ENCODE peak calls at places on chromosome 2, in six cellular contexts. Z is stomach, L is suprapubic skin, N is HCT116, S is HepG2, R is prostate gland. J is an unnamed sample.
A peak's percentile ranks its signal among the peaks of the same experiment; 100 is the strongest.

GRCh38 chr2:176163655-176164021 is 6.5 kb downstream of the HOXD3 start:
- DNase-seq in Z (no peak), L (no peak), N (no peak), S (no peak), R (no peak), J (no peak)

GRCh38 chr2:101328474-101329007 is 20.0 kb upstream of the RNF149 start:
- DNase-seq in Z (no peak), L (no peak), N (no peak), S (no peak), R (no peak), J (no peak)

GRCh38 chr2:100752628-100753333 is 67.2 kb upstream of the NPAS2 start:
- DNase-seq in Z (no peak), L (no peak), N (no peak), S (peak; percentile 67), R (no peak), J (no peak)

GRCh38 chr2:10717630-10718029 is 3.8 kb upstream of the ATP6V1C2 start:
- DNase-seq in Z (no peak), L (no peak), N (no peak), S (no peak), R (peak; percentile 58), J (peak; percentile 22)

GRCh38 chr2:209767316-209767715 is 4.3 kb upstream of the UNC80 start:
- DNase-seq in Z (no peak), L (no peak), N (no peak), S (no peak), R (no peak), J (no peak)

GRCh38 chr2:10097352-10098148 is 17.3 kb upstream of the CYS1 start:
- DNase-seq in Z (peak; percentile 71), L (no peak), N (no peak), S (peak; percentile 61), R (peak; percentile 34), J (peak; percentile 87)

GRCh38 chr2:53173698-53174455 is 593.7 kb upstream of the CHAC2 start:
- DNase-seq in Z (no peak), L (no peak), N (no peak), S (no peak), R (no peak), J (no peak)

GRCh38 chr2:31382452-31383120 is 32.0 kb downstream of the XDH start:
- DNase-seq in Z (no peak), L (no peak), N (no peak), S (no peak), R (no peak), J (no peak)

GRCh38 chr2:173978447-173978846 is 13.3 kb upstream of the SP3 start:
- DNase-seq in Z (no peak), L (no peak), N (no peak), S (peak; percentile 43), R (no peak), J (no peak)

GRCh38 chr2:3169106-3169870 is 208.3 kb downstream of the EIPR1 start:
- DNase-seq in Z (no peak), L (peak; percentile 31), N (no peak), S (no peak), R (no peak), J (peak; percentile 47)

GRCh38 chr2:55490554-55490953 is 29.0 kb upstream of the CFAP36 start:
- DNase-seq in Z (peak; percentile 26), L (no peak), N (no peak), S (peak; percentile 65), R (no peak), J (no peak)

DNA sequence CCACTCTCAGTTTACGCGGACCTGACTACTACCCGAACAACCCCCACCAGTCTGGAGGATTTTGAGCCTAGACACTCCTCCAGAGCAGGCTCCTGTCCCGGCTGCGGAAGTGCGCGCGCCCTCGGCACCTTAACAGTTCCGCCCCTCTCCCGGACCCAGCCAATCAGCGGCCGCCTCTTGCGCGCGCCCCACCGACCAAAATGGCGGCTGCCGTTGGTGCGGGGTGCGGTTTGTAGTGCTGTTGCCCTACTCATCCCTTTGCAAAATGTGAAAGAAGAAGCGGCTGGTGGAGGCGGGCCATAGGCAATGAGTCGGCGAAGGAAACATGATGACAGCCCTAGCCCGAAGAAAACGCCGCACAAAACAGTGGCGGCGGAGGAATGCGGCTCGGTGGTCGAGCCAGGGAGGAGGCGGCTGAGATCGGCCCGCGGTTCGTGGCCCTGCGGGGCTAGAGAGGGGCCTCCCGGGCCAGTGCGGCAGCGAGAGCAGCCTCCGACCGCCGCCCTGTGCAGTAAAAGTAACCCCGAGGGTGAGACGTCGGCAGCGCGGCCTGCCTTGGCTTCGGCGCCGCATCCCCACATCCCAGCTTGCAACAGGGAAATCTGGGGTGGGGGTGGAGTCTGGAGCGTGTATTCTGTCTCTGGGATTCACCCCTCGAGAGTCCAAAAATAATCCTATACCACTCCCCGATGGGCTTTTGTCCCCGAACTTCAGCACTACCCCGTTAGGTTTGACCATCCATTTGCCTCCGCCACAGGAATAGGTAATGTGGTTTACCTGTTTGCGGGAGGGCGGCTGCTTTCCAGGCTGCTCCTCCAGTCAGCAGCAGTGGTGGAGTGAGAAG is at the start of gene ETAA1:
- DNase-seq in Z (peak; percentile 93), L (peak; percentile 96), N (peak; percentile 68), S (peak; percentile 87), R (peak; percentile 90), J (peak; percentile 98)
- TF ChIP-seq CTCF in Z (no peak), L (no peak), N (no peak), S (no peak), R (no peak), J (no peak)

GRCh38 chr2:85734015-85734414 is 19.8 kb upstream of the ATOH8 start:
- DNase-seq in Z (no peak), L (no peak), N (no peak), S (no peak), R (no peak), J (no peak)

GRCh38 chr2:85733121-85733960 is 20.4 kb upstream of the ATOH8 start:
- DNase-seq in Z (no peak), L (no peak), N (no peak), S (peak; percentile 41), R (no peak), J (no peak)

GRCh38 chr2:85735691-85736090 is 18.1 kb upstream of the ATOH8 start:
- DNase-seq in Z (no peak), L (no peak), N (no peak), S (no peak), R (no peak), J (no peak)

GRCh38 chr2:85736456-85737355 is 17.1 kb upstream of the ATOH8 start:
- DNase-seq in Z (no peak), L (no peak), N (no peak), S (no peak), R (no peak), J (no peak)

DNA sequence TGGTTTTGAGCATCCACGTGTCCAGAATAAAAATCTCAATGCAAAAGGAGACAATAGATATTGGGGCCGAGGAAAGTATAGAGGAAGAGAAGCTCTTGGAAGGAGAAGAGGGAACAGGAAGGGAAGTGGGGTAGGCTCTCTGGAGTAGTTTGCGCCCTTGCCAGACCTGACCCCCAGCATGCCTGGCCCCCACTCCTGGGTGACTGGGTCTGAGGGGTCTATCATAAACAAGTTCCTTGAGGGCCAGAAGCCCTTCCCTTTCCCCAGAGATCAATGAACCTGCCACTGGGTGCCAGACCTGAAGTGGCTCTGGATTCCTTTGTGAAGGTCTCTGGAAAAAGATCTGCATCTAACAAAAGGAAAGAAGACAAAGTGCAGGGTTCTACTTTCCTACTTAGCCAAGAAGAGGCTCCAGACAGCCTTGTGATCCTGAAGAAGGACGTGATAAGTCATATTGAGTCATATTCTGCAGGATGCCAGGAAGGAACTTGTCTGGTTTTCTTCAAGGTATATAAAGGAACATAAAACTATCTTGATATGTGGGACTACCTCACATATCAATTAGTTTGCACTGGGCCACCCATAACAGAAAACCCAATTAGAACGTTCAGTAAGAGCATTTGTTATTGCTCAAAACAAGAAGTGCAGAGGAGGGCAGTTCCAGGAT is 18.7 kb upstream of the ATOH8 start:
- DNase-seq in Z (no peak), L (no peak), N (no peak), S (no peak), R (no peak), J (no peak)
- H3K4me1 ChIP-seq in Z (peaks cover 9% of the 10 kb centered on the region), L (peaks cover 38% of the 10 kb centered on the region), N (peaks cover 4% of the 10 kb centered on the region), S (peaks cover 11% of the 10 kb centered on the region), R (peaks cover 1% of the 10 kb centered on the region), J (no peaks in the 10 kb centered on the region)

GRCh38 chr2:171922230-171923022 is at the start of gene HAT1:
- DNase-seq in Z (peak; percentile 99), L (peak; percentile 99), N (peak; percentile 95), S (peak; percentile 94), R (peak; percentile 97), J (peak; percentile 99)
- TF ChIP-seq POLR2AphosphoS5 in Z (peak; percentile 85), L (no peak), N (peak; percentile 69), S (peak; percentile 85), R (peak; percentile 98), J (peak; percentile 85)

GRCh38 chr2:7358865-7359264 is 441.7 kb downstream of the RNF144A start:
- DNase-seq in Z (no peak), L (no peak), N (no peak), S (peak; percentile 11), R (no peak), J (no peak)

GRCh38 chr2:7356909-7357584 is 439.8 kb downstream of the RNF144A start:
- DNase-seq in Z (peak; percentile 87), L (no peak), N (no peak), S (peak; percentile 83), R (no peak), J (no peak)

GRCh38 chr2:7353571-7353970 is 436.4 kb downstream of the RNF144A start:
- DNase-seq in Z (no peak), L (no peak), N (no peak), S (no peak), R (no peak), J (no peak)

GRCh38 chr2:7355781-7356180 is 438.6 kb downstream of the RNF144A start:
- DNase-seq in Z (no peak), L (no peak), N (no peak), S (no peak), R (no peak), J (no peak)

GRCh38 chr2:7357993-7358392 is 440.8 kb downstream of the RNF144A start:
- DNase-seq in Z (no peak), L (no peak), N (no peak), S (no peak), R (no peak), J (no peak)
- TF ChIP-seq CTCF in Z (no peak), L (no peak), N (peak; percentile 23), S (no peak), R (no peak), J (no peak)

GRCh38 chr2:151907933-151908882 is 80.0 kb upstream of the ARL5A start:
- DNase-seq in Z (no peak), L (no peak), N (no peak), S (no peak), R (no peak), J (no peak)
- H3K4me1 ChIP-seq in Z (no peaks in the 10 kb centered on the region), L (peaks cover 5% of the 10 kb centered on the region), N (no peaks in the 10 kb centered on the region), S (no peaks in the 10 kb centered on the region), R (no peaks in the 10 kb centered on the region), J (no peaks in the 10 kb centered on the region)

GRCh38 chr2:40511661-40512213 is 59.8 kb upstream of the SLC8A1 start:
- DNase-seq in Z (no peak), L (no peak), N (no peak), S (no peak), R (peak; percentile 4), J (no peak)
- TF ChIP-seq POLR2AphosphoS5 in Z (peak; percentile 42), L (no peak), N (no peak), S (no peak), R (peak; percentile 23), J (peak; percentile 49)

J was measured in spleen.